ENCODE peak calls at places on chromosomes 4 and X, in nine cellular contexts. F is right lobe of liver, R is A549, Z is HCT116, I is breast epithelium, X is tibial nerve, C is endothelial cell of umbilical vein, B is H54, G is lower leg skin. T is an unnamed sample.

GRCh38 chrX:41022579-41022978 is 62.7 kb upstream of the USP9X start:
- DNase-seq in F (no peak), R (peak; percentile 63), Z (peak; percentile 37), I (no peak), X (no peak), C (no peak), B (no peak), G (no peak), T (no peak)

GRCh38 chr4:165738571-165738970 is 134.5 kb upstream of the TLL1 start:
- DNase-seq in F (no peak), R (no peak), Z (no peak), I (no peak), X (no peak), C (no peak), B (no peak), G (no peak), T (no peak)

GRCh38 chr4:24533364-24533763 is 51.0 kb downstream of the DHX15 start:
- DNase-seq in F (no peak), R (no peak), Z (no peak), I (no peak), X (no peak), C (no peak), B (no peak), G (no peak), T (no peak)

GRCh38 chrX:131081772-131082755 is 23.9 kb downstream of the ARHGAP36 start:
- DNase-seq in F (no peak), R (no peak), Z (no peak), I (no peak), X (no peak), C (no peak), B (no peak), G (no peak), T (no peak)

GRCh38 chr4:161813889-161814288 is 349.9 kb downstream of the FSTL5 start:
- DNase-seq in F (no peak), R (no peak), Z (no peak), I (no peak), X (no peak), C (no peak), B (no peak), G (no peak), T (no peak)

GRCh38 chr4:156598138-156598681 is 373.4 kb downstream of the PDGFC start:
- DNase-seq in F (no peak), R (no peak), Z (no peak), I (no peak), X (no peak), C (peak; percentile 72), B (no peak), G (no peak), T (no peak)

GRCh38 chrX:103806862-103807474 is 25.1 kb downstream of the RAB9B start:
- DNase-seq in F (no peak), R (no peak), Z (no peak), I (no peak), X (no peak), C (no peak), B (no peak), G (no peak), T (no peak)

GRCh38 chr4:139299536-139299935 is 1.8 kb upstream of the NAA15 start:
- DNase-seq in F (no peak), R (no peak), Z (no peak), I (no peak), X (no peak), C (no peak), B (no peak), G (no peak), T (no peak)

GRCh38 chr4:158896459-158897238 is 127.8 kb downstream of the FNIP2 start:
- DNase-seq in F (no peak), R (no peak), Z (no peak), I (no peak), X (no peak), C (peak; percentile 49), B (no peak), G (no peak), T (no peak)

DNA sequence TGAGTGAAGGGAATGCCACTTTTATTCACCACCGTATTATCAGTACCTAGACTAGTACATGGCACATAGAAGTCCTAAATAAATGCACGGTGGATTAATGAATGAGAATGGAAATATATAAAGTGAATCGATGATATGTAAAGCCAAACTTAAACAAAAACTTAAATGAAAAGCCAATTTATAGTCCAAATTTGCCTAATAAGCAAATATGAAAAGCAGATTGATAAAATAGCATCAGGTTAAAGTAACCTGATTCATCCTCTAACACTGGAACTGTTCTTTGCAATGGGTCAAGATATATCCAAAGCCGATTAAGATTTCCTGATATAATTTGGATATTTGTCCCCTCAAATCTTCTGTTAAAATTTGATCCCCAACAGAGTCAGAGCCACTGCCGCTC is 66.9 kb upstream of the MAGEB10 start:
- DNase-seq in F (no peak), R (no peak), Z (no peak), I (no peak), X (no peak), C (no peak), B (no peak), G (no peak), T (no peak)
- TF ChIP-seq POLR2A in F (no peak), R (no peak), Z (no peak), I (no peak), X (no peak), C (no peak), B (no peak), G (no peak), T (no peak)

DNA sequence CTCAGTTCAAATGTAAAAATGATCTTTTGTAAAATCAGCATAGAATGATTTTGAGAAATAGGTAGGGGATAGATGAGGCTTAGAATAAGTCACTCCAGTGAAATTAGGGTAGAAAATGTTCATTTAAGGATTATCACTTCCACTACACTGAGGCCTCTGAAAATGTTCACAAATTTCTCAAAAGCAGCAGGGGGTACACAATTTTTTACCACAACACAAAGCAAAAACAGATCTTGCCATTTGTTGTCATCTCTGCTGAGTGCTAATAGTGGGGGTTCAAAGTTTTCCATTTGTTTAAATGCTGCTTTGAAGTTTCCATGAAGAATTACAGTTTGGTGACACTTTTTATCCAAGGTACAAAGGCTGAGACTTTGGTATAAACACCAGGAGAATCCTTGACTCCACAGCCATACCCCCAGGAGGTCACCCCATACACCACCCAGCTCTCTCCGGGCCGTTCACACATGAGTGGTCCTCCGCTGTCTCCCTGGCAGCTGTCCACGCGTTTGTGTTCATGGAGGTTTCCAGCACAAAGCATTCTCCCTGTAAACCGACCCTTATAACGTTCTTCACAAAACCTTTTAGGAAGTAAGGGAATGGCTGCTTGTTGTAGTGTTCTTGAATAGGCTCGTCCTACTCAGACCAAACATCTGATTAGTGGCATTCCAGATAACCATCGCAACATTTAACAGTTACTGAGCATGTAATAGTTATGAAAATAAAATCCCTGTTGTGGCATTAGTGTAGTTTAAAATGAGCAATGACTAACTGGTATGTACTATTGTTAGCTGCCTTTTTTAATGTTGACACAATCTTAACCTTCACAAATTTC is 71.0 kb downstream of the PRSS12 start:
- DNase-seq in F (no peak), R (no peak), Z (no peak), I (no peak), X (no peak), C (peak; percentile 19), B (no peak), G (no peak), T (peak; percentile 7)
- TF ChIP-seq POLR2A in F (peak; percentile 16), R (no peak), Z (peak; percentile 8), I (no peak), X (no peak), C (peak; percentile 69), B (peak; percentile 15), G (no peak), T (peak; percentile 58)

DNA sequence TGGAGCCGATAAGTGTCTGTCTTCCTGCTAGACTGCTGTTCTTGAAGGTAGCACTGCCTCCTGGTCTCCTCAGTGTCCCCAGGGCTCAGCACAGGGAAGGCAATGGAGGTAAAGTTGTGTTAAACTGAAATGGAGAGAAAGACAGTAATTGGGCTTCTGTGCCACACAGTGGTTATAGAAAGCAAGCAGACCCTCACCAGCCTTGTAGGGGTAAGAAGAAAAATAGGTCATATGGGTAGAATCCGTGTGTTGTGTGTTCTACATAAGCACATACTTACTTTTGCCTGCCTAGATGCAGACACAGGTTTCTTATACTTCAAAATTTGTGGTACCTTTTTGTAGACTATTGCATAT is 49.7 kb downstream of the RHOH start:
- DNase-seq in F (no peak), R (no peak), Z (no peak), I (no peak), X (no peak), C (no peak), B (no peak), G (no peak), T (no peak)
- TF ChIP-seq POLR2A in F (no peak), R (no peak), Z (no peak), I (no peak), X (no peak), C (no peak), B (no peak), G (no peak), T (no peak)

GRCh38 chr4:151324124-151324448 is 1.3 kb downstream of the SH3D19 start:
- DNase-seq in F (no peak), R (no peak), Z (no peak), I (no peak), X (no peak), C (no peak), B (no peak), G (no peak), T (no peak)

GRCh38 chr4:151329217-151330007 is 4.0 kb upstream of the SH3D19 start:
- DNase-seq in F (no peak), R (peak; percentile 68), Z (no peak), I (no peak), X (no peak), C (no peak), B (no peak), G (no peak), T (no peak)

GRCh38 chr4:151324449-151325319 is 721 bp downstream of the SH3D19 start:
- DNase-seq in F (peak; percentile 93), R (peak; percentile 80), Z (peak; percentile 90), I (peak; percentile 42), X (no peak), C (peak; percentile 68), B (peak; percentile 32), G (no peak), T (peak; percentile 3)

GRCh38 chr4:151322565-151322964 is 2.8 kb downstream of the SH3D19 start:
- DNase-seq in F (no peak), R (no peak), Z (no peak), I (peak; percentile 60), X (no peak), C (no peak), B (no peak), G (no peak), T (no peak)

GRCh38 chr4:151325320-151326246 is at the start of gene SH3D19:
- DNase-seq in F (peak; percentile 95), R (peak; percentile 84), Z (peak; percentile 68), I (peak; percentile 69), X (peak; percentile 23), C (peak; percentile 91), B (peak; percentile 49), G (peak; percentile 93), T (no peak)
- TF ChIP-seq POLR2A in F (peak; percentile 93), R (peak; percentile 52), Z (no peak), I (peak; percentile 55), X (no peak), C (peak; percentile 30), B (peak; percentile 47), G (no peak), T (no peak)

T was measured in erythroblast.